ENCODE peak calls at places on chromosome 5, in five cellular contexts. One of them, this sample, is unnamed.

GRCh38 chr5:116473706-116474105 is 100.9 kb downstream of the SEMA6A start:
- DNase-seq in Calu3: peak
- DNase-seq in NB4: no peak
- DNase-seq in cardiac fibroblast: no peak
- DNase-seq in CD4-positive, alpha-beta T cell: no peak
- DNase-seq in this sample: no peak

GRCh38 chr5:125981016-125981415 is 442.2 kb upstream of the GRAMD2B start:
- DNase-seq in NB4: no peak
- DNase-seq in cardiac fibroblast: no peak
- DNase-seq in Calu3: no peak
- DNase-seq in CD4-positive, alpha-beta T cell: no peak
- DNase-seq in this sample: no peak

GRCh38 chr5:112681481-112681908 is 56.2 kb upstream of the APC start:
- DNase-seq in cardiac fibroblast: no peak
- DNase-seq in CD4-positive, alpha-beta T cell: no peak
- DNase-seq in NB4: no peak
- DNase-seq in Calu3: no peak
- DNase-seq in this sample: no peak

GRCh38 chr5:100406640-100407039 is 128.5 kb upstream of the FAM174A start:
- DNase-seq in NB4: no peak
- DNase-seq in CD4-positive, alpha-beta T cell: no peak
- DNase-seq in Calu3: no peak
- DNase-seq in cardiac fibroblast: no peak
- DNase-seq in this sample: no peak

GRCh38 chr5:97534166-97534565 is 351.1 kb upstream of the RIOK2 start:
- DNase-seq in CD4-positive, alpha-beta T cell: no peak
- DNase-seq in NB4: peak
- DNase-seq in cardiac fibroblast: peak
- DNase-seq in Calu3: peak
- DNase-seq in this sample: no peak

GRCh38 chr5:72145351-72145750 is 38.1 kb downstream of the MAP1B start:
- DNase-seq in Calu3: no peak
- DNase-seq in CD4-positive, alpha-beta T cell: no peak
- DNase-seq in NB4: no peak
- DNase-seq in cardiac fibroblast: no peak
- DNase-seq in this sample: no peak

GRCh38 chr5:31531543-31531887 is 378 bp downstream of the DROSHA start:
- DNase-seq in cardiac fibroblast: peak
- DNase-seq in CD4-positive, alpha-beta T cell: no peak
- DNase-seq in Calu3: peak
- DNase-seq in NB4: peak
- DNase-seq in this sample: no peak

GRCh38 chr5:98938459-98938858 is 9.7 kb upstream of the CHD1 start:
- DNase-seq in CD4-positive, alpha-beta T cell: no peak
- DNase-seq in Calu3: no peak
- DNase-seq in cardiac fibroblast: peak
- DNase-seq in NB4: no peak
- DNase-seq in this sample: no peak

GRCh38 chr5:133294380-133294779 is 242.6 kb downstream of the HSPA4 start:
- DNase-seq in Calu3: no peak
- DNase-seq in NB4: no peak
- DNase-seq in CD4-positive, alpha-beta T cell: no peak
- DNase-seq in cardiac fibroblast: no peak
- DNase-seq in this sample: no peak

GRCh38 chr5:37248970-37249819 is at the start of gene CPLANE1:
- DNase-seq in NB4: peak
- DNase-seq in Calu3: peak
- DNase-seq in cardiac fibroblast: peak
- DNase-seq in CD4-positive, alpha-beta T cell: peak
- DNase-seq in this sample: peak

GRCh38 chr5:106314221-106314824 is 1356.4 kb downstream of the EFNA5 start:
- DNase-seq in NB4: no peak
- DNase-seq in CD4-positive, alpha-beta T cell: no peak
- DNase-seq in Calu3: no peak
- DNase-seq in cardiac fibroblast: peak
- DNase-seq in this sample: no peak

GRCh38 chr5:90131734-90132133 is 277.8 kb downstream of the CETN3 start:
- DNase-seq in Calu3: no peak
- DNase-seq in cardiac fibroblast: no peak
- DNase-seq in NB4: no peak
- DNase-seq in CD4-positive, alpha-beta T cell: no peak
- DNase-seq in this sample: no peak

GRCh38 chr5:74306845-74307244 is 333.7 kb downstream of the ENC1 start:
- DNase-seq in Calu3: no peak
- DNase-seq in cardiac fibroblast: no peak
- DNase-seq in NB4: no peak
- DNase-seq in CD4-positive, alpha-beta T cell: no peak
- DNase-seq in this sample: no peak

GRCh38 chr5:133967124-133967523 is 1.3 kb downstream of the C5orf15 start:
- DNase-seq in CD4-positive, alpha-beta T cell: no peak
- DNase-seq in Calu3: no peak
- DNase-seq in cardiac fibroblast: peak
- DNase-seq in NB4: no peak
- DNase-seq in this sample: no peak

GRCh38 chr5:136453986-136454758 is 88.8 kb upstream of the TRPC7 start:
- DNase-seq in Calu3: no peak
- DNase-seq in CD4-positive, alpha-beta T cell: no peak
- DNase-seq in cardiac fibroblast: no peak
- DNase-seq in NB4: no peak
- DNase-seq in this sample: no peak

GRCh38 chr5:120991569-120991968 is 527.5 kb downstream of the PRR16 start:
- DNase-seq in cardiac fibroblast: no peak
- DNase-seq in CD4-positive, alpha-beta T cell: no peak
- DNase-seq in NB4: no peak
- DNase-seq in Calu3: no peak
- DNase-seq in this sample: no peak

GRCh38 chr5:4097194-4097593 is 501.6 kb downstream of the IRX1 start:
- DNase-seq in CD4-positive, alpha-beta T cell: no peak
- DNase-seq in NB4: no peak
- DNase-seq in cardiac fibroblast: peak
- DNase-seq in Calu3: no peak
- DNase-seq in this sample: no peak

GRCh38 chr5:143879646-143880045 is 67.7 kb downstream of the HMHB1 start:
- DNase-seq in cardiac fibroblast: no peak
- DNase-seq in Calu3: no peak
- DNase-seq in NB4: no peak
- DNase-seq in CD4-positive, alpha-beta T cell: no peak
- DNase-seq in this sample: no peak

GRCh38 chr5:92543246-92543645 is 1037.8 kb downstream of the NR2F1-AS1 start:
- DNase-seq in cardiac fibroblast: peak
- DNase-seq in Calu3: no peak
- DNase-seq in CD4-positive, alpha-beta T cell: no peak
- DNase-seq in NB4: no peak
- DNase-seq in this sample: no peak

GRCh38 chr5:43711496-43711895 is 108.5 kb downstream of the NNT start:
- DNase-seq in NB4: no peak
- DNase-seq in CD4-positive, alpha-beta T cell: no peak
- DNase-seq in Calu3: no peak
- DNase-seq in cardiac fibroblast: peak
- DNase-seq in this sample: no peak

GRCh38 chr5:97618721-97619120 is 435.7 kb upstream of the RIOK2 start:
- DNase-seq in cardiac fibroblast: no peak
- DNase-seq in Calu3: no peak
- DNase-seq in NB4: no peak
- DNase-seq in CD4-positive, alpha-beta T cell: no peak
- DNase-seq in this sample: no peak

GRCh38 chr5:81310402-81311063 is 9.1 kb downstream of the ZCCHC9 start:
- DNase-seq in CD4-positive, alpha-beta T cell: no peak
- DNase-seq in NB4: no peak
- DNase-seq in cardiac fibroblast: no peak
- DNase-seq in Calu3: no peak
- DNase-seq in this sample: no peak

GRCh38 chr5:117131048-117131679 is 556.5 kb upstream of the SEMA6A start:
- DNase-seq in Calu3: no peak
- DNase-seq in CD4-positive, alpha-beta T cell: no peak
- DNase-seq in cardiac fibroblast: no peak
- DNase-seq in NB4: no peak
- DNase-seq in this sample: no peak

GRCh38 chr5:94027145-94027544 is 285.7 kb upstream of the POU5F2 start:
- DNase-seq in NB4: no peak
- DNase-seq in cardiac fibroblast: no peak
- DNase-seq in CD4-positive, alpha-beta T cell: no peak
- DNase-seq in Calu3: no peak
- DNase-seq in this sample: no peak

GRCh38 chr5:94024625-94025024 is 283.2 kb upstream of the POU5F2 start:
- DNase-seq in CD4-positive, alpha-beta T cell: no peak
- DNase-seq in Calu3: no peak
- DNase-seq in NB4: no peak
- DNase-seq in cardiac fibroblast: no peak
- DNase-seq in this sample: no peak

GRCh38 chr5:94028001-94028400 is 286.6 kb upstream of the POU5F2 start:
- DNase-seq in CD4-positive, alpha-beta T cell: no peak
- DNase-seq in Calu3: no peak
- DNase-seq in cardiac fibroblast: no peak
- DNase-seq in NB4: no peak
- DNase-seq in this sample: no peak

GRCh38 chr5:94024101-94024500 is 282.7 kb upstream of the POU5F2 start:
- DNase-seq in cardiac fibroblast: peak
- DNase-seq in CD4-positive, alpha-beta T cell: no peak
- DNase-seq in Calu3: no peak
- DNase-seq in NB4: no peak
- DNase-seq in this sample: no peak

GRCh38 chr5:94025788-94026473 is 284.5 kb upstream of the POU5F2 start:
- DNase-seq in Calu3: no peak
- DNase-seq in cardiac fibroblast: no peak
- DNase-seq in CD4-positive, alpha-beta T cell: no peak
- DNase-seq in NB4: no peak
- DNase-seq in this sample: no peak
- TF ChIP-seq CTCF in Calu3: no peak
- TF ChIP-seq CTCF in cardiac fibroblast: no peak
- TF ChIP-seq CTCF in CD4-positive, alpha-beta T cell: no peak
- TF ChIP-seq CTCF in NB4: no peak
- TF ChIP-seq CTCF in this sample: no peak

GRCh38 chr5:172118891-172119290 is 69.1 kb downstream of the STK10 start:
- DNase-seq in cardiac fibroblast: no peak
- DNase-seq in NB4: no peak
- DNase-seq in CD4-positive, alpha-beta T cell: no peak
- DNase-seq in Calu3: no peak
- DNase-seq in this sample: no peak

GRCh38 chr5:172113036-172113435 is 75.0 kb downstream of the STK10 start:
- DNase-seq in CD4-positive, alpha-beta T cell: peak
- DNase-seq in Calu3: no peak
- DNase-seq in NB4: peak
- DNase-seq in cardiac fibroblast: no peak
- DNase-seq in this sample: no peak

GRCh38 chr5:172114875-172115422 is 73.1 kb downstream of the STK10 start:
- DNase-seq in Calu3: no peak
- DNase-seq in CD4-positive, alpha-beta T cell: peak
- DNase-seq in cardiac fibroblast: no peak
- DNase-seq in NB4: peak
- DNase-seq in this sample: no peak

GRCh38 chr5:172117977-172118701 is 69.9 kb downstream of the STK10 start:
- DNase-seq in CD4-positive, alpha-beta T cell: no peak
- DNase-seq in cardiac fibroblast: no peak
- DNase-seq in NB4: no peak
- DNase-seq in Calu3: no peak
- DNase-seq in this sample: no peak

DNA sequence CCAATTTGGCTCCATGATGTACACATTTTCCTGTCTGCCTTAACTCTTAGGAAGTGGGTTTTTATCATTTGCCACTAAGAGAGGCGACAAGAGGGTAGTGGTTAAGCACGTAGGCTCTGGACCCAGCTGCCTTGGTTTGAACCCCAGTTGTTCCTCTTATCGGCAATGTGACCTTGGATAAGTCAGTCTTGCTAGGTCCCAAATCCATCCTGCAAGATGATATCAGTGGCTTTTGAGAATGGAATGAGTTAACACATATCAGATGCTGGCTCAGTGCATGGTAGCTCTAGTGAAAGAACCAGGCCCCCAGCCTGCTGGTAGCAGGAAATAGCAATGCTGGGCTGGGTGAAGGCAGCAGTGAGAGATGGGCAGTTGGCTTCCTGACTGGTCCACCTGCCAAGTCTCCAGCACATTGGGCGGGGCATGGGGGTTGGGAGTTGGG is 72.5 kb downstream of the STK10 start:
- DNase-seq in Calu3: no peak
- DNase-seq in CD4-positive, alpha-beta T cell: no peak
- DNase-seq in cardiac fibroblast: no peak
- DNase-seq in NB4: peak
- DNase-seq in this sample: no peak
- TF ChIP-seq CTCF in Calu3: no peak
- TF ChIP-seq CTCF in CD4-positive, alpha-beta T cell: no peak
- TF ChIP-seq CTCF in cardiac fibroblast: no peak
- TF ChIP-seq CTCF in NB4: no peak
- TF ChIP-seq CTCF in this sample: no peak

GRCh38 chr5:94125107-94125506 is 383.7 kb upstream of the POU5F2 start:
- DNase-seq in NB4: no peak
- DNase-seq in Calu3: no peak
- DNase-seq in cardiac fibroblast: no peak
- DNase-seq in CD4-positive, alpha-beta T cell: no peak
- DNase-seq in this sample: no peak
- TF ChIP-seq CTCF in NB4: no peak
- TF ChIP-seq CTCF in Calu3: no peak
- TF ChIP-seq CTCF in cardiac fibroblast: no peak
- TF ChIP-seq CTCF in CD4-positive, alpha-beta T cell: no peak
- TF ChIP-seq CTCF in this sample: no peak

DNA sequence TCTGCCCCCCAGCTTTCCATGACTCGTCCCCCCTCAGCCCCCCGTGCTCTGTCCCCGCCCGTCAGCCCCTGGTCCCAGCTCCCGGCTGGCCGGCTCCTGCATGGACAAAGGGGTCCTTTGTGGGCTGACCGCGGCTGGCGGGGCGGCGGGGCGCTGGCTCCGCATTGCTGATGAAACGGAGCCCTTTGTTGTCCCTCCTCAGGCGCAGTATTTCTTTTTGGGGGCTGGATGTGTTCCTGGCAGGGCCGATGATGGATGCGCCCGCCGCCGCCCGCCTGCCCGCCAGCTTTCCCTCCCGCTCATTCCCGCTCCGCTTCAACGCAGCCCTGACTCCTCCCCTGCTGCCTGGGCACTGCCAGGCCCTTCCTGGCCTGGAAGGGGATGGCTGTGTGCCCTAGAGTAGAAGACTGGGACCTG is 28.8 kb downstream of the CXXC5 start:
- DNase-seq in cardiac fibroblast: no peak
- DNase-seq in CD4-positive, alpha-beta T cell: no peak
- DNase-seq in NB4: no peak
- DNase-seq in Calu3: no peak
- DNase-seq in this sample: peak
- TF ChIP-seq CTCF in cardiac fibroblast: no peak
- TF ChIP-seq CTCF in CD4-positive, alpha-beta T cell: no peak
- TF ChIP-seq CTCF in NB4: no peak
- TF ChIP-seq CTCF in Calu3: no peak
- TF ChIP-seq CTCF in this sample: no peak

GRCh38 chr5:171433952-171434676 is 14.7 kb downstream of the FGF18 start:
- DNase-seq in cardiac fibroblast: no peak
- DNase-seq in NB4: no peak
- DNase-seq in CD4-positive, alpha-beta T cell: no peak
- DNase-seq in Calu3: no peak
- DNase-seq in this sample: no peak
- TF ChIP-seq CTCF in cardiac fibroblast: no peak
- TF ChIP-seq CTCF in NB4: no peak
- TF ChIP-seq CTCF in CD4-positive, alpha-beta T cell: no peak
- TF ChIP-seq CTCF in Calu3: no peak
- TF ChIP-seq CTCF in this sample: no peak

GRCh38 chr5:164206196-164206595 is 700.8 kb downstream of the MAT2B start:
- DNase-seq in cardiac fibroblast: no peak
- DNase-seq in Calu3: no peak
- DNase-seq in CD4-positive, alpha-beta T cell: no peak
- DNase-seq in NB4: no peak
- DNase-seq in this sample: no peak
- TF ChIP-seq CTCF in cardiac fibroblast: no peak
- TF ChIP-seq CTCF in Calu3: no peak
- TF ChIP-seq CTCF in CD4-positive, alpha-beta T cell: no peak
- TF ChIP-seq CTCF in NB4: no peak
- TF ChIP-seq CTCF in this sample: no peak

GRCh38 chr5:96243862-96244261 is 189.2 kb downstream of the PCSK1 start:
- DNase-seq in cardiac fibroblast: no peak
- DNase-seq in NB4: no peak
- DNase-seq in CD4-positive, alpha-beta T cell: no peak
- DNase-seq in Calu3: no peak
- DNase-seq in this sample: no peak
- TF ChIP-seq CTCF in cardiac fibroblast: no peak
- TF ChIP-seq CTCF in NB4: no peak
- TF ChIP-seq CTCF in CD4-positive, alpha-beta T cell: no peak
- TF ChIP-seq CTCF in Calu3: no peak
- TF ChIP-seq CTCF in this sample: no peak

This sample was measured in progenitor cell of endocrine pancreas.